ENCODE peak calls at places on chromosomes 13 and 19, in ten cellular contexts. H, N, Z, D, A, Y, W, O, U and G are unnamed samples.

GRCh38 chr19:52725528-52725961 is 9.3 kb downstream of the ZNF611 start:
- DNase-seq in N (no peak), A (no peak), D (no peak), U (no peak), O (no peak), H (no peak), W (no peak), Z (no peak), Y (no peak), G (no peak)

GRCh38 chr19:14073925-14074838 is 1.6 kb downstream of the MISP3 start:
- DNase-seq in Z (peak; percentile 78), D (no peak), U (peak; percentile 25), Y (no peak), O (no peak), A (peak; percentile 77), H (no peak), N (no peak), W (no peak), G (no peak)

GRCh38 chr19:4754248-4754647 is 30.6 kb upstream of the DPP9 start:
- DNase-seq in W (no peak), N (no peak), O (no peak), Z (no peak), A (no peak), H (no peak), U (peak; percentile 13), D (no peak), Y (no peak), G (no peak)

GRCh38 chr13:28355822-28356371 is 139.0 kb downstream of the FLT1 start:
- DNase-seq in W (no peak), Z (no peak), U (peak; percentile 86), Y (no peak), O (peak; percentile 97), A (no peak), H (no peak), D (no peak), N (no peak), G (no peak)

GRCh38 chr13:93670858-93671257 is 444.3 kb downstream of the GPC6 start:
- DNase-seq in O (no peak), A (no peak), W (no peak), N (no peak), D (no peak), Y (no peak), U (no peak), Z (no peak), H (no peak), G (no peak)

GRCh38 chr19:43455321-43456113 is 9.9 kb downstream of the LYPD3 start:
- DNase-seq in Z (no peak), D (no peak), U (no peak), O (no peak), H (no peak), Y (no peak), A (no peak), N (no peak), W (no peak), G (no peak)

GRCh38 chr13:94660695-94661324 is 51.5 kb downstream of the SOX21 start:
- DNase-seq in D (no peak), N (peak; percentile 47), Z (no peak), Y (no peak), U (peak; percentile 41), A (no peak), O (peak; percentile 27), W (no peak), H (no peak), G (no peak)

GRCh38 chr19:29480507-29480906 is 45.3 kb upstream of the VSTM2B start:
- DNase-seq in N (no peak), D (no peak), H (no peak), O (no peak), U (no peak), Y (no peak), Z (no peak), A (no peak), W (no peak), G (no peak)

GRCh38 chr19:1516395-1516753 is 3.6 kb upstream of the ADAMTSL5 start:
- DNase-seq in D (no peak), Y (no peak), A (no peak), O (no peak), Z (no peak), N (no peak), W (no peak), U (no peak), H (no peak), G (no peak)

GRCh38 chr13:99617474-99618255 is 116.4 kb downstream of the TM9SF2 start:
- DNase-seq in Y (no peak), A (no peak), H (peak; percentile 29), Z (peak; percentile 21), D (peak; percentile 23), N (peak; percentile 83), U (peak; percentile 38), W (peak; percentile 66), O (peak; percentile 27), G (no peak)

GRCh38 chr13:39603424-39603947 is 493 bp upstream of the LHFPL6 start:
- DNase-seq in W (peak; percentile 41), H (peak; percentile 44), A (no peak), Z (peak; percentile 8), Y (no peak), D (no peak), U (peak; percentile 24), N (peak; percentile 29), O (no peak), G (no peak)
- H3K27ac ChIP-seq in W (no peak overlapping the region), H (peak overlapping the region; percentile 90), A (peak overlapping the region; percentile 92), Z (peak overlapping the region; percentile 84), Y (no peak overlapping the region), D (peak overlapping the region; percentile 96), U (peak overlapping the region; percentile 38), N (no peak overlapping the region), O (peak overlapping the region; percentile 50), G (peak overlapping the region; percentile 35)

DNA sequence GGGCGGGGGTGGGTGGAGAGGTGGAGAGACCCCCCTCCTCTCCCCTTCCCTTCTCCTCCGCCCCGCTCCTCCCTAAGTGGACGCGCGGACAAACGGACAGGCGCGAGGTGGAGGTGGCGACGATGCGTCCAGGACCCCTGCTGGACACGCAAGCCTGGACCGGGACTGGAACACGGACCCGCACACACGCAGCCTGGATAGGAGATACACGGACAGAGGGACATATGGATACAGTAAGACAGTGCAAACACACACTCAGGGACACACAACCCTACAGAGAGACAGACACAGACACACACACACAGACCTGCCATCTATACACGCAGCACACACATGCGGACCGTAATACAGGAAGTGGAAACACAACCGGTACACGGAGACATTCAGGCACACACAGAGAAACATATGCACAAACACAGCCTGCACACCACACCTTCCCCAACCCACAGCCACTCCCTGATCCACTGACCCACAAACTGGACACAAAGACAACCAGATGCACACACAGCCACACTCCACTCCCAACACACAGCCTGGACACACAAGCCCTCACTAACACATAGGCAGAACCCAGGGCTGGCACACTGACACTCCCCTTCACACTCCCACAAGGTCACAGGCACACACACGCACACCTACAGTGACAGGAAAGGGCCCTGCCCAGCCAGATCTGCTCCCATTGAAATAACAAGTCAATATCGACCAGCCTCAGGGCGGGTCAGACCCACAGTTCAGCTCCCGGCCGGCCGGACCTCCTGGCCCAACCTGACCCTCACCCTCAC is 696 bp upstream of the ERFL start:
- DNase-seq in Y (no peak), W (no peak), H (no peak), N (peak; percentile 37), Z (peak; percentile 55), O (no peak), A (no peak), D (no peak), U (no peak), G (no peak)
- H3K27me3 ChIP-seq in Y (no peaks in the 10 kb centered on the region), W (peaks cover 94% of the 10 kb centered on the region), H (no peaks in the 10 kb centered on the region), N (peaks cover 100% of the 10 kb centered on the region), Z (peaks cover 97% of the 10 kb centered on the region), O (peaks cover 73% of the 10 kb centered on the region), A (peaks cover 73% of the 10 kb centered on the region), D (peaks cover 98% of the 10 kb centered on the region), U (peaks cover 91% of the 10 kb centered on the region), G (peaks cover 26% of the 10 kb centered on the region)

DNA sequence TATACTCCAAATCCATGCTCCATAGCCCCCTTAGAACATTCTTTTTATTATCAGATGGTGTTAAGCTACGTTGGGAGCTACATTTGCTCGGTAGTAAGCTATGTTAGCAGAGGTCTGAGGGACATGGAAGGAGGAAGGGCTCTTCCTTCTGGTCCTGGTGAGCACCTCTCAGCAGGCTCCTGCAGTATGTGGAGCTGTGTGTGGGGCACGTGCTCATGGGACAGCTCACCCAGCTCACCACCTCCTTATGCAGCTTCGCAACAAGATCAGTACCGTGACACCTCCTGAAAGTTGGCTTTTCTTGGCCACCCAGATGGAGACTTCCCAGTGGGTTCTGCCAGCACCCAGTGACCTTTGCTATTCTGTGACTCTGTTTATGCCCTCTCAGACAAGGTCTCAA is 400.5 kb upstream of the SLC10A2 start:
- DNase-seq in D (no peak), W (no peak), H (no peak), Y (no peak), N (no peak), A (no peak), Z (no peak), O (no peak), U (no peak), G (no peak)
- H3K27ac ChIP-seq in D (no peak overlapping the region), W (no peak overlapping the region), H (no peak overlapping the region), Y (no peak overlapping the region), N (no peak overlapping the region), A (no peak overlapping the region), Z (no peak overlapping the region), O (no peak overlapping the region), U (no peak overlapping the region), G (no peak overlapping the region)

GRCh38 chr13:51212808-51213728 is 9.1 kb upstream of the FAM124A start:
- DNase-seq in U (no peak), H (no peak), W (no peak), A (no peak), N (no peak), O (no peak), Z (no peak), D (no peak), Y (no peak), G (no peak)

GRCh38 chr13:51208707-51209106 is 13.5 kb upstream of the FAM124A start:
- DNase-seq in N (no peak), Z (no peak), H (no peak), Y (no peak), U (no peak), O (no peak), W (no peak), A (no peak), D (no peak), G (no peak)

GRCh38 chr13:51207881-51208280 is 14.3 kb upstream of the FAM124A start:
- DNase-seq in H (no peak), A (no peak), O (no peak), W (no peak), N (no peak), D (no peak), Y (no peak), Z (no peak), U (no peak), G (no peak)

DNA sequence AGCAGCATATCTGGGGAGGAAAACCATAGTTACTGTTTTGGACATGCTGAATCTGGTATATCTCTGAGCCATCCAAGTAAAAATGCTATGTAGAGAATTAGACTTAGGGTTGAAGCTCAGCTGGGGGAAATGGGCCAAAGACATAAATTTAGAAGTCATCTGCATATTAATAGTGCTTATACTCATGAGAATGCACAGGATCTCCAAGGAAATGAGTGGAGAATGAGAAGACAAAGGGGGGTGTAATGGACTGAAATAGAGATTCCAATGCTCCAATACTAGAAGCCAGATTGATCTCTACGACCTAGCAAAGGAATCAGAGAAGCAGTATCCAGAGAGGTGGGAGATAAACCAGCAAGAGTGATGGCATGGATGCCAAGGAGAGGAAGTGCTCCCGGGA is 10.3 kb upstream of the FAM124A start:
- DNase-seq in Y (no peak), U (no peak), Z (no peak), W (no peak), H (no peak), A (no peak), N (no peak), O (no peak), D (no peak), G (no peak)
- H3K27me3 ChIP-seq in Y (no peaks in the 10 kb centered on the region), U (peaks cover 30% of the 10 kb centered on the region), Z (peaks cover 34% of the 10 kb centered on the region), W (no peaks in the 10 kb centered on the region), H (no peaks in the 10 kb centered on the region), A (no peaks in the 10 kb centered on the region), N (no peaks in the 10 kb centered on the region), O (peaks cover 6% of the 10 kb centered on the region), D (peaks cover 5% of the 10 kb centered on the region), G (no peaks in the 10 kb centered on the region)